ENCODE peak calls at places on chromosomes 12 and 14, in six cellular contexts. X, V, K, L, T and M are unnamed samples.

GRCh38 chr14:99229654-99230215 is 42.3 kb downstream of the BCL11B start:
- DNase-seq in X (no peak), V (no peak), K (no peak), L (no peak), T (no peak), M (no peak)

GRCh38 chr12:50933459-50934124 is 18.8 kb upstream of the HIGD1C start:
- DNase-seq in X (no peak), V (no peak), K (no peak), L (peak), T (no peak), M (peak)

GRCh38 chr12:94563261-94563660 is 87.1 kb downstream of the TMCC3 start:
- DNase-seq in X (no peak), V (no peak), K (no peak), L (no peak), T (no peak), M (no peak)

GRCh38 chr12:98998697-98999299 is 353.7 kb downstream of the APAF1 start:
- DNase-seq in X (no peak), V (peak), K (peak), L (peak), T (no peak), M (peak)

GRCh38 chr14:68704736-68705720 is 87.8 kb downstream of the ZFP36L1 start:
- DNase-seq in X (no peak), V (no peak), K (peak), L (peak), T (no peak), M (no peak)

GRCh38 chr12:1662761-1663439 is 28.0 kb upstream of the ADIPOR2 start:
- DNase-seq in X (peak), V (no peak), K (peak), L (no peak), T (no peak), M (peak)

GRCh38 chr14:104719343-104719742 is 4.7 kb upstream of the ADSS1 start:
- DNase-seq in X (no peak), V (no peak), K (no peak), L (no peak), T (no peak), M (no peak)

GRCh38 chr12:58463050-58463449 is 457.3 kb downstream of the LRIG3 start:
- DNase-seq in X (no peak), V (no peak), K (peak), L (no peak), T (no peak), M (no peak)

GRCh38 chr12:91618281-91618680 is 435.7 kb upstream of the DCN start:
- DNase-seq in X (no peak), V (no peak), K (peak), L (no peak), T (no peak), M (no peak)

GRCh38 chr12:88255847-88256246 is 113.7 kb downstream of the TMTC3 start:
- DNase-seq in X (no peak), V (no peak), K (no peak), L (no peak), T (no peak), M (no peak)

GRCh38 chr12:106757623-106758348 is 16.7 kb upstream of the RIC8B start:
- DNase-seq in X (no peak), V (no peak), K (no peak), L (no peak), T (no peak), M (no peak)

GRCh38 chr14:53412819-53413664 is 259.9 kb upstream of the DDHD1 start:
- DNase-seq in X (no peak), V (no peak), K (peak), L (no peak), T (no peak), M (peak)

GRCh38 chr12:121787063-121787774 is 6.3 kb downstream of the RHOF start:
- DNase-seq in X (no peak), V (no peak), K (no peak), L (no peak), T (no peak), M (no peak)

GRCh38 chr12:21551811-21552469 is 25.8 kb downstream of the SPX start:
- DNase-seq in X (no peak), V (no peak), K (no peak), L (no peak), T (no peak), M (peak)

GRCh38 chr12:64609543-64610091 is 678 bp upstream of the RASSF3 start:
- DNase-seq in X (no peak), V (no peak), K (no peak), L (peak), T (no peak), M (peak)
- H3K4me3 ChIP-seq in X (peak), V (peak), K (peak), L (peak), T (peak), M (peak)

DNA sequence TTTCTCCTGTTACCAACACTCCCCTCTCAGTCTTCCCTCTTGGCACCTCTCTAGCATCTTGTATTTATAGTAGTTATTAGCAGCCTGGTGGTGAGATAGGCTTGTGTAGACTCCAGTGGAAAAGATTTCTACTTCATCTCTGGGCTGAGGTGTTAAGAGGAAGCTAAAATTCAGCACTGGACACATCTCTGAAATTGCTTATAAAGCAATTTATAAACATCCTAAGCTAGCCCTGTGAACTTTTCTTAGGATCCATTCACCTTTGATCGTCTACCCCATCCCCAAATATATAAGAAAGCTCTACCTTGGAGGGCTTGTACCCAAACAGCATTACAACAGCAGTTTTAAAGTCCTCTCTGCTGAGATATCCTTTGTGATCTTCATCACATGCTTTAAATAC is 928 bp downstream of the EFCAB11 start:
- DNase-seq in X (no peak), V (no peak), K (no peak), L (no peak), T (no peak), M (no peak)
- H3K4me3 ChIP-seq in X (no peak), V (no peak), K (no peak), L (peak), T (peak), M (no peak)

GRCh38 chr14:23381017-23381375 is 4.2 kb downstream of the CMTM5 start:
- DNase-seq in X (no peak), V (no peak), K (no peak), L (no peak), T (no peak), M (no peak)
- H3K4me3 ChIP-seq in X (no peak), V (no peak), K (no peak), L (no peak), T (no peak), M (no peak)

GRCh38 chr12:54018608-54018984 is 9.6 kb upstream of the HOXC6 start:
- DNase-seq in X (no peak), V (no peak), K (no peak), L (no peak), T (no peak), M (no peak)
- H3K4me3 ChIP-seq in X (no peak), V (peak), K (no peak), L (no peak), T (peak), M (no peak)

GRCh38 chr12:116278259-116278595 is 734 bp upstream of the MED13L start:
- DNase-seq in X (no peak), V (no peak), K (no peak), L (no peak), T (no peak), M (no peak)
- H3K4me3 ChIP-seq in X (peak), V (peak), K (peak), L (peak), T (peak), M (peak)